ENCODE peak calls at places on chromosomes 3 and 15, in four cellular contexts. Q is WTC11, T is HepG2, A is endothelial cell of umbilical vein. G is an unnamed sample.

GRCh38 chr15:74598126-74598842 is 17.4 kb upstream of the CLK3 start:
- DNase-seq in A (peak), Q (peak), T (peak), G (peak)

GRCh38 chr15:52196891-52197290 is 5.7 kb upstream of the GNB5 start:
- DNase-seq in A (no peak), Q (no peak), T (no peak), G (no peak)

GRCh38 chr15:69092159-69092558 is 68.3 kb upstream of the GLCE start:
- DNase-seq in A (peak), Q (no peak), T (peak), G (peak)

GRCh38 chr3:53846851-53847155 is 435 bp downstream of the IL17RB start:
- DNase-seq in Q (no peak), T (no peak), A (no peak), G (no peak)

GRCh38 chr15:89442671-89443307 is 53.6 kb downstream of the RHCG start:
- DNase-seq in T (peak), Q (peak), A (no peak), G (peak)

GRCh38 chr3:123089611-123090301 is 22.9 kb downstream of the PDIA5 start:
- DNase-seq in A (no peak), Q (no peak), T (no peak), G (no peak)

GRCh38 chr3:14019459-14019858 is 105.2 kb downstream of the CHCHD4 start:
- DNase-seq in Q (no peak), T (no peak), A (no peak), G (no peak)

GRCh38 chr3:11019116-11019515 is 26.6 kb downstream of the SLC6A1 start:
- DNase-seq in T (no peak), A (peak), Q (no peak), G (no peak)

GRCh38 chr15:50487287-50487686 is 59.2 kb downstream of the USP50 start:
- DNase-seq in T (no peak), A (no peak), Q (no peak), G (no peak)

GRCh38 chr3:5994651-5995050 is 807.1 kb downstream of the EDEM1 start:
- DNase-seq in T (no peak), Q (no peak), A (no peak), G (no peak)

GRCh38 chr3:99900248-99900647 is 82.6 kb downstream of the CMSS1 start:
- DNase-seq in Q (no peak), T (no peak), A (no peak), G (no peak)

GRCh38 chr15:78006567-78007205 is 70.8 kb downstream of the TBC1D2B start:
- DNase-seq in T (no peak), A (no peak), Q (no peak), G (no peak)

GRCh38 chr15:69996842-69997478 is 100.8 kb downstream of the TLE3 start:
- DNase-seq in Q (no peak), T (no peak), A (no peak), G (no peak)

GRCh38 chr15:68589783-68590710 is 11.3 kb downstream of the CORO2B start:
- DNase-seq in A (no peak), Q (no peak), T (no peak), G (no peak)

GRCh38 chr3:40009991-40010390 is 200.6 kb downstream of the MYRIP start:
- DNase-seq in Q (no peak), A (no peak), T (no peak), G (no peak)

GRCh38 chr15:77817434-77817833 is 184.7 kb upstream of the LINGO1 start:
- DNase-seq in Q (no peak), A (no peak), T (no peak), G (no peak)

GRCh38 chr3:14031271-14031670 is 93.4 kb downstream of the CHCHD4 start:
- DNase-seq in A (no peak), Q (no peak), T (no peak), G (no peak)

GRCh38 chr15:63046927-63047760 is 4.6 kb downstream of the TPM1 start:
- DNase-seq in T (no peak), Q (no peak), A (peak), G (peak)

GRCh38 chr3:10599444-10599843 is 94.1 kb upstream of the ATP2B2 start:
- DNase-seq in T (peak), Q (no peak), A (no peak), G (no peak)

GRCh38 chr3:81198766-81199165 is 562.7 kb downstream of the GBE1 start:
- DNase-seq in T (no peak), A (no peak), Q (no peak), G (no peak)

GRCh38 chr15:45387379-45388007 is 9.1 kb upstream of the GATM start:
- DNase-seq in Q (no peak), T (peak), A (no peak), G (peak)

GRCh38 chr15:39551476-39551875 is 29.4 kb upstream of the THBS1 start:
- DNase-seq in T (no peak), A (no peak), Q (no peak), G (no peak)

GRCh38 chr3:116863842-116864626 is 154.5 kb downstream of the TUSC7 start:
- DNase-seq in Q (peak), T (peak), A (peak), G (peak)

GRCh38 chr15:80404719-80405553 is 754 bp downstream of the ARNT2 start:
- DNase-seq in Q (peak), T (no peak), A (no peak), G (peak)

GRCh38 chr15:25242957-25243799 is 195.6 kb downstream of the UBE3A start:
- DNase-seq in T (no peak), A (no peak), Q (peak), G (no peak)

GRCh38 chr3:51031666-51032065 is 353.4 kb upstream of the MANF start:
- DNase-seq in A (no peak), Q (no peak), T (no peak), G (no peak)

GRCh38 chr3:117084739-117085270 is 375.2 kb downstream of the TUSC7 start:
- DNase-seq in T (no peak), A (no peak), Q (no peak), G (no peak)

GRCh38 chr3:129116482-129116946 is 5.1 kb downstream of the RAB43 start:
- DNase-seq in A (peak), T (peak), Q (no peak), G (no peak)

GRCh38 chr3:76765526-76765925 is 274.4 kb upstream of the ROBO2 start:
- DNase-seq in Q (no peak), T (no peak), A (no peak), G (no peak)

GRCh38 chr15:99434506-99435137 is 131.2 kb upstream of the MEF2A start:
- DNase-seq in Q (no peak), A (no peak), T (no peak), G (no peak)

DNA sequence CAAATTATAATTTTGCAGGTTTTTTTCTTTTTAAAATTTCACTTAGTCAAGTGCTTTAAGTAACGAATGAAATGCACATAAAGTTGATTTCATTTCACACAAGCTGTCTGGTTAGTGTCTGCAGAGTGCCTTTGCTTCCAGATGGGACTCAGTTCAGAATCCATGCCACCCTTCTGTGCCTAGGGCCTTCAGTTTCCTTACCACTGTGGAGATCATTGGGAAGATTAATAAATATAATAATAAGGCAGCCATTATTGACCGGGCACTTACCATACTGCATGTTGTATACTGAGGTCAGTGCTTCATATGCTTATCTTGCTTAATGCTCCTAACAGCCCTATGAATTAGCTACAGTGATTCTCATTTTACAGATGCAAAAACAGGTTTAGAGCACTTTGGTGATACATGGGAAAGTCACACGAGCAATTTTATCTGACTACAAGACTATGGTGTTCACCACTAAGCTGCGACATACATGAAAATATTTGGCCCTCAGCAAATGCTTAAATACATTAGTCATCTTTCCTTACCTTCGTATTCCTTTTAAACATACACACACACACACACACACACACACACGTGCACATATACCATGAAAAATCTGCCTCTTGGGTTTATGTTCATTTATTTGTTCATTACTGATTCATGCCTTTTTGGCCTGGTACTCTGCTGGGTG is 3.0 kb downstream of the NMNAT3 start:
- DNase-seq in Q (no peak), T (no peak), A (no peak), G (no peak)
- TF ChIP-seq JUN in Q (no peak), T (no peak), A (no peak), G (no peak)

DNA sequence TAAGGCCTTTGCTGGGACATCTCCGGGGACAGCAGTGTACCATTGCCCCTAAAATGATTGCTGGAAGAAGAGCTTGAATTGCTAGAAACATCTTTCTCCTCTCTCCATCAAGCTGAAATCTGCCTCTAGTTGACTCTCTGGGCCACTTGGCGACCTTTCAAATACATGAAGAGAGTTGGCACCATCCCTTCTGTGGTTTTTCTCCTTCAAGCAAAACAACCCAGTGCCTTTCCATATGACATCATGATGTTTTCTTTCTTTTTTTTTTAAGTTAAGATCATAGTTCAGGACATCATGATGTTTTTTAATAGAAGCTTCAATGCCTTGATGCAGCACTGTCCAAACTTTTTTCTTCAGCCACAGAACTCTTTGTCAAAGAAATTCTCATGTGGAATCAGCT is 144.0 kb upstream of the PTPRG start:
- DNase-seq in Q (no peak), A (no peak), T (no peak), G (no peak)
- TF ChIP-seq JUN in Q (no peak), A (no peak), T (no peak), G (no peak)

DNA sequence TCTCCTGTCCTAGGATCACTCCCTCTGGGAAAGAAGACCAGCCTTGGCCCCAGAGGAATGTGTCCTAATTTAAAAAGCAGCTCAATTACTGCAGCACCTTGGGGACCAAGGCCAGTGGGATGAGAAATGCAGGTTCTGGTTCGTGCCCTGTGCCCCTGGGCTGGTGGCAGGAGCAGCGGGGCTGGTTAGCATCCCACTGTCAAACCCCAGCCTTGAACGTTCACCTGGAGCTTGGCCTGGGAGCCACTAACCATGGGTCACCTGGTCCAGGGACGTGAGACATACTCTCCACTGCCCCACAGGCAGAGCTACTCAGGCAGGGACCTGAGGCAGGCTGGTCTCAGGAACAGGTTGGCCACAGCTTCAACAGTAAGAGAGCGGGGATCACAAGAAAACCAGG is 8.4 kb upstream of the RTP3 start:
- DNase-seq in A (no peak), Q (no peak), T (no peak), G (no peak)
- TF ChIP-seq JUN in A (no peak), Q (no peak), T (no peak), G (no peak)

DNA sequence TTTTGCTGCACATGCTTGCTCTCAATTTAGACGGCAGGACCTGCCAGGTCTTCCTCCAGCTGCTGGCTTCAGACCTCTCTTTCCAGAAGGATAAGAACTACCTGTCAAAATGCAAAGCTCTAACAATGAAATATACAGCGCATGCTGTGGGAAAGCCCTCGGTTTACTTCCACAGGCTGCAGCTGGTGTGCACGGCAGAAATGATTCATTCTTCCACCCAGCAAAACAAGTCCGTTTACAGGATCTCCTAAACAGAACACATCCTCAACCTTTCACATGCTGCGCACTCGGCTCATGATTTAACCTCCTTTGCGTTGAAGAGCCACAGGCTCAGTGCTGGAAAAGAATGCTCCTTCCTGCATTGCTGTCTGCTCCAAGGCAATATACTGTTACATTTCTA is 92.4 kb upstream of the WNT5A start:
- DNase-seq in Q (no peak), A (peak), T (no peak), G (no peak)
- TF ChIP-seq JUN in Q (no peak), A (no peak), T (no peak), G (no peak)

GRCh38 chr3:72068621-72069020 is 283.7 kb upstream of the PROK2 start:
- DNase-seq in Q (no peak), A (no peak), T (no peak), G (no peak)
- TF ChIP-seq JUN in Q (no peak), A (no peak), T (no peak), G (no peak)

DNA sequence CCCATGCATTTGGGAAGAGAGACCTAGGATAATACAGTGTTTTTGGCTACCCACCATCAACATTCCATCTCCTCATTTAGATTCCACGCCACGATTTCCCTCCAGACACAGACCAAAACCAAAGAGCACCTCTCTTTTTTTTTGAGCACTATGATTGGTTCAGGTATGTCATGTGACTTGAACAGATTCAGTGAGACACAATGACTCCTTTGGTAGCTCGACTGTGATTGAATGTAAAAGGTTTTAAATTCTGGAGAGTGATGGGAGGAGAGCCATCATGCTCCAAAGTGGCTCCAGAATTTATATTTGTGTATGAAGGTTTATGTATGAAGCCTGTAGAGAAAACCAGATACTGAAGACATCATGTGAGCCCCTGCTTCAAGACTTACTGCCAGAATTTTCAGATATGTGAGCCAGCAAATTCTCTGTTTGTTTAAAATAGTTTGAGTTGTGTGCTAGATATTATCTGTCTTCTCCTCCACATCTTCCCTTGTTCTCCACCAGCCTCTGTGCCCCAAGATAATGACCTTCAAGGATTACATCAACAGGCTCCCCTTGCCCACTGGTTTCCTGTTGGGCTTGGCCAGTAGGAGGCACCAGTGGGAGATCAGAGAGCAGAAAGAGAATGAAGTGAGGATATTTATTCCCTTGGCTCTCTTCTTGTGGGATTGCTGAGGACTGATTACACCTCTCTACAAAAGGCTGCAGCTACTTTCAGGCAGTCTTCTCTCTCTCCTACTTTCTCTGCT is 12.5 kb downstream of the MYD88 start:
- DNase-seq in A (no peak), T (no peak), Q (peak), G (no peak)
- TF ChIP-seq JUN in A (no peak), T (no peak), Q (no peak), G (no peak)

GRCh38 chr15:72890043-72890442 is 106.5 kb upstream of the ADPGK start:
- DNase-seq in A (no peak), Q (no peak), T (no peak), G (no peak)
- TF ChIP-seq JUN in A (no peak), Q (no peak), T (no peak), G (no peak)

GRCh38 chr3:8988791-8989558 is 25.7 kb upstream of the RAD18 start:
- DNase-seq in T (no peak), A (no peak), Q (no peak), G (no peak)

GRCh38 chr3:8992199-8992598 is 28.9 kb upstream of the RAD18 start:
- DNase-seq in T (no peak), A (no peak), Q (no peak), G (no peak)

GRCh38 chr3:8987673-8988655 is 24.7 kb upstream of the RAD18 start:
- DNase-seq in A (peak), Q (peak), T (peak), G (peak)

GRCh38 chr3:8992854-8993253 is 29.6 kb upstream of the RAD18 start:
- DNase-seq in T (no peak), A (no peak), Q (no peak), G (no peak)

GRCh38 chr3:8990266-8991215 is 27.3 kb upstream of the RAD18 start:
- DNase-seq in T (no peak), Q (no peak), A (no peak), G (no peak)
- TF ChIP-seq JUN in T (no peak), Q (no peak), A (no peak), G (no peak)